ENCODE peak calls at places on chromosomes 7 and 10, in ten cellular contexts. P is NCI-H1105 treated with DMSO at 0.1 percent for 48 hours; Z is progenitor cell of endocrine pancreas; W is naive thymus-derived CD4-positive, alpha-beta T cell; K is H9; Q is fibroblast of the conjunctiva; U is left lobe of liver; M is endodermal cell; C is NCI-H524 treated with DMSO at 0.1 percent for 48 hours; R is T-helper 22 cell. B is an unnamed sample.

GRCh38 chr10:84375881-84376280 is 47.5 kb downstream of the CCSER2 start:
- DNase-seq in P (no peak), Z (no peak), W (no peak), K (no peak), Q (no peak), U (no peak), M (no peak), C (no peak), R (no peak), B (no peak)

GRCh38 chr7:1800876-1801275 is 130.8 kb downstream of the ELFN1 start:
- DNase-seq in P (no peak), Z (no peak), W (no peak), K (no peak), Q (no peak), U (peak; percentile 8), M (peak; percentile 9), C (no peak), R (no peak), B (no peak)

GRCh38 chr10:79139124-79139835 is 70.5 kb downstream of the ZMIZ1 start:
- DNase-seq in P (no peak), Z (no peak), W (no peak), K (no peak), Q (peak; percentile 30), U (no peak), M (no peak), C (no peak), R (no peak), B (no peak)

GRCh38 chr10:32279795-32280194 is 67.2 kb downstream of the EPC1 start:
- DNase-seq in P (no peak), Z (no peak), W (no peak), K (no peak), Q (no peak), U (no peak), M (no peak), C (no peak), R (no peak), B (no peak)

GRCh38 chr10:69958232-69958902 is 94.3 kb upstream of the MACROH2A2 start:
- DNase-seq in P (peak; percentile 24), Z (no peak), W (peak; percentile 8), K (peak; percentile 59), Q (no peak), U (peak; percentile 42), M (peak; percentile 73), C (no peak), R (no peak), B (peak; percentile 19)

GRCh38 chr7:133052357-133052756 is 29.5 kb downstream of the CHCHD3 start:
- DNase-seq in P (no peak), Z (no peak), W (no peak), K (no peak), Q (no peak), U (no peak), M (no peak), C (no peak), R (no peak), B (no peak)

GRCh38 chr7:29866490-29866930 is 60.2 kb downstream of the WIPF3 start:
- DNase-seq in P (no peak), Z (no peak), W (no peak), K (no peak), Q (no peak), U (no peak), M (no peak), C (no peak), R (no peak), B (no peak)

GRCh38 chr10:120456626-120457430 is at the start of gene PLPP4:
- DNase-seq in P (peak; percentile 63), Z (peak; percentile 45), W (no peak), K (peak; percentile 46), Q (no peak), U (no peak), M (peak; percentile 81), C (no peak), R (no peak), B (no peak)

GRCh38 chr10:71229726-71230655 is 17.6 kb downstream of the UNC5B start:
- DNase-seq in P (no peak), Z (no peak), W (no peak), K (no peak), Q (no peak), U (no peak), M (no peak), C (no peak), R (no peak), B (no peak)

GRCh38 chr10:21497177-21497807 is 28.2 kb downstream of the SKIDA1 start:
- DNase-seq in P (peak; percentile 81), Z (peak; percentile 72), W (no peak), K (peak; percentile 85), Q (peak; percentile 66), U (peak; percentile 99), M (peak; percentile 94), C (no peak), R (no peak), B (no peak)

GRCh38 chr7:17769918-17770317 is 170.4 kb downstream of the SNX13 start:
- DNase-seq in P (peak; percentile 63), Z (peak; percentile 41), W (peak; percentile 28), K (peak; percentile 66), Q (peak; percentile 64), U (peak; percentile 53), M (peak; percentile 89), C (peak; percentile 31), R (peak; percentile 2), B (peak; percentile 23)

GRCh38 chr10:119199231-119199992 is 8.0 kb upstream of the GRK5 start:
- DNase-seq in P (peak; percentile 40), Z (peak; percentile 40), W (peak; percentile 57), K (peak; percentile 78), Q (peak; percentile 88), U (peak; percentile 61), M (peak; percentile 85), C (no peak), R (no peak), B (peak; percentile 34)

GRCh38 chr10:43128958-43129706 is 9.1 kb upstream of the CSGALNACT2 start:
- DNase-seq in P (no peak), Z (no peak), W (no peak), K (peak; percentile 20), Q (peak; percentile 91), U (peak; percentile 28), M (peak; percentile 45), C (no peak), R (no peak), B (no peak)

GRCh38 chr7:44281811-44282600 is 43.4 kb downstream of the CAMK2B start:
- DNase-seq in P (no peak), Z (no peak), W (no peak), K (peak; percentile 19), Q (no peak), U (peak; percentile 29), M (peak; percentile 38), C (no peak), R (no peak), B (no peak)

GRCh38 chr7:151007469-151007898 is 16.7 kb downstream of the NOS3 start:
- DNase-seq in P (no peak), Z (no peak), W (no peak), K (peak; percentile 38), Q (no peak), U (no peak), M (peak; percentile 71), C (no peak), R (no peak), B (no peak)

B was measured in CD4-positive, alpha-beta memory T cell.